ENCODE peak calls at places on chromosome 10, in nine cellular contexts. E is activated CD4-positive, alpha-beta T cell treated with anti-CD3 and anti-CD28 coated beads, Interleukin-2, amount 10 ng/mL, durations not matched to agents 7 days and 5 days; K is CD8-positive, alpha-beta T cell; F is hepatocyte; B is psoas muscle; G is neural crest cell; J is neural progenitor cell; N is NCI-H69; L is RKO. V is an unnamed sample.
A peak's percentile ranks its signal among the peaks of the same experiment; 100 is the strongest.

GRCh38 chr10:112250555-112250954 is 32.6 kb upstream of the TECTB start:
- DNase-seq in E (no peak), K (no peak), F (no peak), B (no peak), G (no peak), J (no peak), N (no peak), L (peak; percentile 67), V (no peak)

GRCh38 chr10:104323085-104323484 is 15.2 kb downstream of the ITPRIP start:
- DNase-seq in E (no peak), K (no peak), F (no peak), B (no peak), G (no peak), J (no peak), N (no peak), L (no peak), V (no peak)

GRCh38 chr10:1706711-1707110 is 30.6 kb downstream of the ADARB2 start:
- DNase-seq in E (no peak), K (no peak), F (no peak), B (no peak), G (no peak), J (no peak), N (no peak), L (no peak), V (no peak)

GRCh38 chr10:88110355-88110754 is 246.9 kb downstream of the PTEN start:
- DNase-seq in E (no peak), K (no peak), F (no peak), B (no peak), G (no peak), J (no peak), N (no peak), L (peak; percentile 73), V (no peak)

GRCh38 chr10:93086289-93086688 is 12.6 kb downstream of the CYP26A1 start:
- DNase-seq in E (no peak), K (no peak), F (no peak), B (no peak), G (no peak), J (no peak), N (no peak), L (no peak), V (no peak)

GRCh38 chr10:86293323-86293840 is 73.2 kb downstream of the GRID1 start:
- DNase-seq in E (no peak), K (no peak), F (no peak), B (no peak), G (no peak), J (no peak), N (no peak), L (no peak), V (no peak)

GRCh38 chr10:114876602-114877300 is 55.2 kb downstream of the FHIP2A start:
- DNase-seq in E (peak; percentile 50), K (no peak), F (peak; percentile 81), B (peak; percentile 68), G (peak; percentile 65), J (peak; percentile 85), N (peak; percentile 79), L (peak; percentile 69), V (peak; percentile 87)

GRCh38 chr10:118459642-118460193 is 117.6 kb upstream of the FAM204A start:
- DNase-seq in E (peak; percentile 57), K (peak; percentile 58), F (peak; percentile 82), B (peak; percentile 27), G (peak; percentile 70), J (peak; percentile 88), N (peak; percentile 88), L (peak; percentile 69), V (peak; percentile 58)

GRCh38 chr10:97207756-97208346 is 22.1 kb upstream of the SLIT1 start:
- DNase-seq in E (no peak), K (no peak), F (no peak), B (no peak), G (no peak), J (no peak), N (peak; percentile 84), L (no peak), V (no peak)

GRCh38 chr10:62647375-62648092 is 157.0 kb upstream of the ADO start:
- DNase-seq in E (no peak), K (no peak), F (no peak), B (no peak), G (no peak), J (no peak), N (no peak), L (no peak), V (no peak)

GRCh38 chr10:70324341-70324861 is 40.6 kb upstream of the NPFFR1 start:
- DNase-seq in E (no peak), K (peak; percentile 70), F (no peak), B (no peak), G (no peak), J (peak; percentile 40), N (peak; percentile 19), L (no peak), V (no peak)

GRCh38 chr10:74672430-74672829 is 154.0 kb upstream of the KAT6B start:
- DNase-seq in E (no peak), K (no peak), F (no peak), B (no peak), G (no peak), J (no peak), N (no peak), L (no peak), V (no peak)

GRCh38 chr10:96357038-96357620 is 1.7 kb downstream of the OPALIN start:
- DNase-seq in E (no peak), K (no peak), F (no peak), B (no peak), G (no peak), J (no peak), N (no peak), L (no peak), V (no peak)

GRCh38 chr10:74419491-74420466 is 268.8 kb downstream of the ADK start:
- DNase-seq in E (peak; percentile 58), K (no peak), F (no peak), B (no peak), G (no peak), J (peak; percentile 68), N (peak; percentile 86), L (peak; percentile 48), V (no peak)

GRCh38 chr10:97573021-97573420 is 442 bp downstream of the ANKRD2 start:
- DNase-seq in E (no peak), K (no peak), F (no peak), B (no peak), G (no peak), J (no peak), N (no peak), L (no peak), V (peak; percentile 31)

GRCh38 chr10:71210031-71210871 is 2.1 kb upstream of the UNC5B start:
- DNase-seq in E (no peak), K (no peak), F (no peak), B (no peak), G (no peak), J (no peak), N (peak; percentile 17), L (no peak), V (no peak)

GRCh38 chr10:48598243-48598935 is 6.5 kb downstream of the ARHGAP22 start:
- DNase-seq in E (no peak), K (no peak), F (no peak), B (no peak), G (no peak), J (no peak), N (peak; percentile 97), L (no peak), V (no peak)

GRCh38 chr10:104246981-104247380 is 7.7 kb upstream of the GSTO1 start:
- DNase-seq in E (no peak), K (no peak), F (no peak), B (no peak), G (no peak), J (no peak), N (no peak), L (peak; percentile 49), V (no peak)

V was measured in aorta.